ENCODE peak calls at places on chromosome 1, in nine cellular contexts. Z is HEK293T; Y is AG10803; M is GM04504; T is stimulated activated CD4-positive, alpha-beta T cell treated with anti-CD3 and anti-CD28 coated beads, Interleukin-12 subunit alpha, Interleukin-12 subunit beta, amount 100 ng/mL, for 48 hours; I is anterior cingulate cortex; L is fibroblast of mammary gland; S is H54; F is activated naive CD4-positive, alpha-beta T cell treated with Interleukin-2 at 50 U/mL for 16 hours. J is an unnamed sample.

GRCh38 chr1:2582401-2582800 is 4.2 kb upstream of the PRXL2B start:
- DNase-seq in S (no peak), I (no peak), M (no peak), Y (no peak), L (peak), Z (no peak), F (no peak), T (no peak), J (no peak)

GRCh38 chr1:29707796-29708195 is 471.5 kb downstream of the PTPRU start:
- DNase-seq in L (no peak), S (no peak), F (no peak), Y (no peak), M (no peak), T (no peak), I (no peak), Z (no peak), J (no peak)

GRCh38 chr1:23793018-23793781 is 2.3 kb downstream of the LYPLA2 start:
- DNase-seq in M (no peak), Z (no peak), S (no peak), L (peak), F (peak), I (peak), T (no peak), Y (peak), J (peak)

GRCh38 chr1:204589409-204590038 is 73.3 kb downstream of the MDM4 start:
- DNase-seq in F (no peak), I (no peak), M (no peak), L (no peak), T (no peak), Z (no peak), S (no peak), Y (peak), J (peak)

GRCh38 chr1:9910425-9911178 is 533 bp upstream of the CTNNBIP1 start:
- DNase-seq in Z (peak), S (peak), T (peak), Y (peak), I (peak), F (peak), M (peak), L (peak), J (peak)

GRCh38 chr1:55640708-55641473 is 425.7 kb upstream of the USP24 start:
- DNase-seq in Y (peak), M (peak), F (peak), L (peak), S (peak), T (peak), Z (no peak), I (peak), J (no peak)

GRCh38 chr1:48414264-48414663 is 57.7 kb downstream of the SPATA6 start:
- DNase-seq in F (no peak), M (no peak), S (no peak), Z (no peak), L (no peak), Y (no peak), T (no peak), I (no peak), J (no peak)

GRCh38 chr1:191895049-191895448 is 263.2 kb upstream of the RGS18 start:
- DNase-seq in S (no peak), Z (no peak), Y (no peak), I (no peak), L (no peak), M (no peak), F (no peak), T (no peak), J (no peak)

GRCh38 chr1:8203056-8203455 is 114.9 kb upstream of the SLC45A1 start:
- DNase-seq in I (no peak), Y (no peak), T (no peak), S (no peak), F (no peak), M (no peak), Z (no peak), L (peak), J (no peak)

GRCh38 chr1:15384301-15384901 is 25.3 kb upstream of the EFHD2 start:
- DNase-seq in S (no peak), T (no peak), L (no peak), M (peak), Y (peak), Z (no peak), I (peak), F (no peak), J (peak)

GRCh38 chr1:116666747-116667576 is 571 bp downstream of the IGSF3 start:
- DNase-seq in F (peak), S (peak), M (no peak), T (no peak), Z (peak), Y (no peak), I (no peak), L (no peak), J (no peak)

GRCh38 chr1:9194024-9194423 is 40.5 kb upstream of the H6PD start:
- DNase-seq in L (peak), T (no peak), Z (no peak), Y (no peak), I (no peak), M (no peak), S (no peak), F (no peak), J (no peak)

GRCh38 chr1:197435224-197435623 is 167.2 kb downstream of the CRB1 start:
- DNase-seq in L (no peak), Z (no peak), S (no peak), M (no peak), T (no peak), I (no peak), F (no peak), Y (no peak), J (no peak)

GRCh38 chr1:1945782-1946393 is 26.8 kb upstream of the TMEM52 start:
- DNase-seq in S (no peak), F (no peak), I (no peak), Y (no peak), M (no peak), T (no peak), L (no peak), Z (no peak), J (no peak)

GRCh38 chr1:97392701-97393100 is 528.1 kb downstream of the DPYD start:
- DNase-seq in I (no peak), L (no peak), Y (peak), M (no peak), T (no peak), F (no peak), S (no peak), Z (no peak), J (peak)

GRCh38 chr1:172671591-172671990 is 12.7 kb downstream of the FASLG start:
- DNase-seq in I (no peak), S (no peak), T (no peak), M (peak), F (no peak), L (no peak), Y (peak), Z (no peak), J (peak)

GRCh38 chr1:7941437-7941793 is 776 bp upstream of the TNFRSF9 start:
- DNase-seq in Z (no peak), F (no peak), L (peak), Y (no peak), T (no peak), S (no peak), I (no peak), M (no peak), J (no peak)

GRCh38 chr1:201313086-201313485 is 29.8 kb downstream of the PKP1 start:
- DNase-seq in T (no peak), F (no peak), Z (no peak), M (no peak), Y (no peak), L (no peak), S (no peak), I (no peak), J (no peak)

GRCh38 chr1:189405419-189405818 is 1072.2 kb downstream of the BRINP3 start:
- DNase-seq in L (no peak), Z (no peak), M (no peak), S (no peak), F (no peak), Y (no peak), I (no peak), T (no peak), J (no peak)

GRCh38 chr1:184219414-184219813 is 167.4 kb upstream of the C1orf21 start:
- DNase-seq in F (no peak), Z (no peak), I (no peak), M (no peak), L (peak), S (no peak), Y (no peak), T (no peak), J (no peak)

GRCh38 chr1:115547661-115548060 is 94.1 kb upstream of the VANGL1 start:
- DNase-seq in S (no peak), M (no peak), T (no peak), I (no peak), L (no peak), Y (no peak), Z (no peak), F (no peak), J (no peak)

GRCh38 chr1:31669786-31670582 is 25.3 kb upstream of the PEF1 start:
- DNase-seq in F (peak), Y (peak), L (peak), T (no peak), I (peak), S (peak), Z (no peak), M (no peak), J (peak)

J was measured in astrocyte.